ENCODE peak calls at places on chromosome 16, in nine cellular contexts. V is Ammon's horn; G is stimulated activated CD4-positive, alpha-beta T cell treated with anti-CD3 and anti-CD28 coated beads, TNF-alpha, amount 100 ng/mL, for 4 hours; T is mucosa of gallbladder; Y is ACHN; D is GOT3; P is RPMI8226; H is fibroblast of the conjunctiva; U is GM03348. S is an unnamed sample.

GRCh38 chr16:84970447-84971127 is 40.7 kb downstream of the ZDHHC7 start:
- DNase-seq in V (peak), G (peak), T (peak), Y (peak), D (peak), P (peak), H (peak), U (peak), S (peak)

GRCh38 chr16:82995927-82996441 is 369.2 kb downstream of the CDH13 start:
- DNase-seq in V (no peak), G (no peak), T (peak), Y (peak), D (no peak), P (no peak), H (peak), U (peak), S (peak)

GRCh38 chr16:89217388-89218191 is at the start of gene ZNF778:
- DNase-seq in V (peak), G (peak), T (peak), Y (peak), D (peak), P (peak), H (peak), U (peak), S (peak)

GRCh38 chr16:89094252-89094901 is 725 bp downstream of the ACSF3 start:
- DNase-seq in V (no peak), G (no peak), T (no peak), Y (peak), D (no peak), P (peak), H (no peak), U (peak), S (peak)

GRCh38 chr16:71472041-71472440 is 10.0 kb upstream of the ZNF23 start:
- DNase-seq in V (no peak), G (no peak), T (no peak), Y (no peak), D (no peak), P (no peak), H (no peak), U (no peak), S (no peak)

GRCh38 chr16:13510425-13511151 is 409.4 kb upstream of the ERCC4 start:
- DNase-seq in V (no peak), G (no peak), T (no peak), Y (no peak), D (no peak), P (peak), H (no peak), U (no peak), S (no peak)

GRCh38 chr16:10309271-10309932 is 76.5 kb upstream of the ATF7IP2 start:
- DNase-seq in V (no peak), G (no peak), T (no peak), Y (no peak), D (no peak), P (no peak), H (no peak), U (no peak), S (no peak)

GRCh38 chr16:82504811-82505210 is 122.0 kb upstream of the CDH13 start:
- DNase-seq in V (no peak), G (no peak), T (peak), Y (no peak), D (no peak), P (no peak), H (no peak), U (no peak), S (no peak)

GRCh38 chr16:84599528-84600202 is 18.2 kb downstream of the COTL1 start:
- DNase-seq in V (peak), G (peak), T (peak), Y (no peak), D (peak), P (no peak), H (peak), U (peak), S (peak)

GRCh38 chr16:69324013-69324531 is 6.3 kb downstream of the PDF start:
- DNase-seq in V (peak), G (no peak), T (peak), Y (no peak), D (no peak), P (no peak), H (no peak), U (no peak), S (peak)

GRCh38 chr16:64412578-64413280 is 709.1 kb downstream of the CDH11 start:
- DNase-seq in V (no peak), G (no peak), T (no peak), Y (no peak), D (no peak), P (no peak), H (no peak), U (peak), S (no peak)

GRCh38 chr16:46853713-46854443 is 22.9 kb upstream of the C16orf87 start:
- DNase-seq in V (peak), G (peak), T (peak), Y (peak), D (peak), P (peak), H (peak), U (peak), S (peak)

GRCh38 chr16:263944-264343 is 11.8 kb downstream of the RGS11 start:
- DNase-seq in V (no peak), G (no peak), T (no peak), Y (no peak), D (no peak), P (no peak), H (no peak), U (no peak), S (no peak)

GRCh38 chr16:68324336-68324735 is 13.5 kb downstream of the PRMT7 start:
- DNase-seq in V (no peak), G (no peak), T (no peak), Y (no peak), D (no peak), P (no peak), H (no peak), U (no peak), S (no peak)

GRCh38 chr16:68000450-68000849 is 1.2 kb upstream of the DPEP2 start:
- DNase-seq in V (no peak), G (no peak), T (no peak), Y (no peak), D (no peak), P (no peak), H (no peak), U (peak), S (no peak)

GRCh38 chr16:50696575-50697420 is 3.4 kb downstream of the NOD2 start:
- DNase-seq in V (no peak), G (no peak), T (peak), Y (peak), D (no peak), P (peak), H (no peak), U (peak), S (peak)

GRCh38 chr16:84845496-84846002 is 25.8 kb downstream of the CRISPLD2 start:
- DNase-seq in V (no peak), G (no peak), T (no peak), Y (no peak), D (no peak), P (no peak), H (no peak), U (no peak), S (no peak)

GRCh38 chr16:85231959-85232358 is 119.7 kb upstream of the CIBAR2 start:
- DNase-seq in V (no peak), G (no peak), T (no peak), Y (no peak), D (no peak), P (no peak), H (peak), U (peak), S (no peak)

GRCh38 chr16:27495191-27495590 is 54.5 kb downstream of the GTF3C1 start:
- DNase-seq in V (no peak), G (no peak), T (no peak), Y (no peak), D (no peak), P (no peak), H (peak), U (peak), S (no peak)

GRCh38 chr16:4972938-4973587 is 14.9 kb downstream of the SEC14L5 start:
- DNase-seq in V (peak), G (no peak), T (no peak), Y (no peak), D (no peak), P (peak), H (no peak), U (no peak), S (no peak)

GRCh38 chr16:539901-540530 is 12.5 kb downstream of the CAPN15 start:
- DNase-seq in V (no peak), G (no peak), T (no peak), Y (no peak), D (no peak), P (no peak), H (no peak), U (no peak), S (no peak)

GRCh38 chr16:72203401-72203800 is 31.4 kb upstream of the PMFBP1 start:
- DNase-seq in V (peak), G (no peak), T (peak), Y (no peak), D (no peak), P (peak), H (no peak), U (peak), S (no peak)

GRCh38 chr16:17109413-17109812 is 361.3 kb downstream of the XYLT1 start:
- DNase-seq in V (no peak), G (no peak), T (no peak), Y (no peak), D (no peak), P (no peak), H (no peak), U (no peak), S (no peak)